ENCODE peak calls at places on chromosomes 6 and 20, in eight cellular contexts. C, L, Z, Y, H, J, M and U are unnamed samples.

GRCh38 chr6:34072727-34073126 is 73.2 kb downstream of the GRM4 start:
- DNase-seq in M (no peak), J (no peak), L (no peak), Y (no peak), H (no peak), Z (no peak), C (no peak), U (no peak)

GRCh38 chr6:75076009-75076408 is 129.8 kb downstream of the COL12A1 start:
- DNase-seq in H (no peak), J (no peak), C (no peak), Y (no peak), L (no peak), M (no peak), Z (no peak), U (no peak)

GRCh38 chr20:5073154-5074049 is 46.4 kb downstream of the PCNA start:
- DNase-seq in H (peak; percentile 61), Y (peak; percentile 85), C (no peak), J (peak; percentile 94), L (peak; percentile 45), M (peak; percentile 88), Z (no peak), U (no peak)

GRCh38 chr6:46410330-46410953 is 80.8 kb downstream of the RCAN2 start:
- DNase-seq in C (peak; percentile 32), H (peak; percentile 38), M (no peak), Y (no peak), L (peak; percentile 35), J (peak; percentile 68), Z (peak; percentile 11), U (no peak)

GRCh38 chr6:169918239-169918953 is 167.0 kb downstream of the ERMARD start:
- DNase-seq in Y (no peak), Z (no peak), L (no peak), J (no peak), C (no peak), M (no peak), H (no peak), U (no peak)

GRCh38 chr6:61538765-61539164 is 747.3 kb downstream of the KHDRBS2 start:
- DNase-seq in C (no peak), L (no peak), J (no peak), Y (no peak), Z (no peak), M (no peak), H (no peak), U (no peak)

GRCh38 chr20:14644698-14645097 is 307.3 kb upstream of the FLRT3 start:
- DNase-seq in J (no peak), Z (no peak), H (no peak), Y (no peak), C (no peak), L (no peak), M (no peak), U (no peak)

GRCh38 chr6:134288538-134289203 is 29.2 kb downstream of the SGK1 start:
- DNase-seq in H (peak; percentile 88), Y (no peak), L (peak; percentile 92), Z (no peak), M (no peak), C (peak; percentile 6), J (no peak), U (no peak)

GRCh38 chr6:52063584-52064400 is 23.6 kb downstream of the PKHD1 start:
- DNase-seq in C (peak; percentile 66), H (peak; percentile 4), L (no peak), Z (peak; percentile 67), M (no peak), Y (no peak), J (peak; percentile 64), U (peak; percentile 10)

GRCh38 chr20:55678126-55678525 is 327.2 kb downstream of the CBLN4 start:
- DNase-seq in J (no peak), H (no peak), Z (no peak), C (no peak), L (no peak), Y (no peak), M (no peak), U (no peak)

GRCh38 chr6:17381429-17382147 is 11.8 kb upstream of the CAP2 start:
- DNase-seq in C (no peak), M (no peak), L (peak; percentile 80), Z (no peak), H (peak; percentile 85), Y (no peak), J (no peak), U (no peak)

GRCh38 chr6:139483082-139483481 is 108.6 kb upstream of the CITED2 start:
- DNase-seq in Z (peak; percentile 60), H (no peak), M (no peak), Y (no peak), L (no peak), C (no peak), J (no peak), U (no peak)

GRCh38 chr20:37356961-37357371 is 11.0 kb downstream of the SRC start:
- DNase-seq in M (no peak), J (no peak), H (no peak), Z (no peak), C (no peak), L (no peak), Y (no peak), U (no peak)

GRCh38 chr6:111922454-111923297 is 49.4 kb upstream of the FYN start:
- DNase-seq in Z (peak; percentile 17), Y (no peak), H (peak; percentile 76), C (no peak), L (peak; percentile 71), M (no peak), J (no peak), U (no peak)

GRCh38 chr6:34206726-34207125 is 29.9 kb upstream of the HMGA1 start:
- DNase-seq in Z (no peak), Y (no peak), L (no peak), J (no peak), C (no peak), H (no peak), M (no peak), U (no peak)

GRCh38 chr6:108673602-108674001 is 112.9 kb downstream of the FOXO3 start:
- DNase-seq in L (no peak), C (no peak), Z (no peak), M (no peak), Y (no peak), H (no peak), J (no peak), U (no peak)

GRCh38 chr6:108673153-108673552 is 112.4 kb downstream of the FOXO3 start:
- DNase-seq in M (no peak), Z (no peak), C (no peak), J (no peak), Y (no peak), L (no peak), H (no peak), U (no peak)

GRCh38 chr6:108669673-108670072 is 109.0 kb downstream of the FOXO3 start:
- DNase-seq in C (no peak), M (no peak), L (no peak), J (no peak), Z (no peak), H (no peak), Y (no peak), U (no peak)

GRCh38 chr6:108671175-108671574 is 110.5 kb downstream of the FOXO3 start:
- DNase-seq in M (no peak), J (no peak), Z (no peak), C (no peak), H (no peak), Y (no peak), L (no peak), U (no peak)

DNA sequence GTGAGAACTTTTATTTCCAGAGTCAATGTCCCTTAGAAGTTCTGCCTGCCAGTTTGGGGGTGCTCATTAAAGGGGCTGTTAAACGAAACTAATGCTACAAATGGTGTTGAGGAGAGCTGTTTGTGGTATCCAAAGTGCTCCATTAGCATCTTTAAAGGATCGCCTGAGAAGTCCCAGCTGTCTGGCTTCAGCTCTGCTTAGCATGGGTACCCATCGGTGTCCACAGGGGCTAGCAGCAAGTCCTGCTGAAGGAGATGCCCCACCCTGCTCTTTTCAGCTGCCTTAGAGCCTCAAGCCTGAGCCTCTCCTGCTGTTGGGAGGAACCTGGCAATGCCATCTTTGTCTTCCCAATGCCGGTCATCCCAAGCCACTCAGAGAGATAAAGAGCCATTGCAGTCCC is 111.1 kb downstream of the FOXO3 start:
- DNase-seq in H (no peak), L (no peak), C (no peak), Z (no peak), J (no peak), M (no peak), Y (no peak), U (no peak)
- H3K4me1 ChIP-seq in H (peaks cover 17% of the 10 kb centered on the region), L (peaks cover 13% of the 10 kb centered on the region), C (no peaks in the 10 kb centered on the region), Z (peaks cover 17% of the 10 kb centered on the region), J (peaks cover 97% of the 10 kb centered on the region), M (peaks cover 100% of the 10 kb centered on the region), Y (peaks cover 83% of the 10 kb centered on the region), U (peaks cover 3% of the 10 kb centered on the region)

GRCh38 chr6:29841030-29841429 is 13.4 kb downstream of the HLA-G start:
- DNase-seq in L (no peak), Y (no peak), C (no peak), H (no peak), J (no peak), Z (no peak), M (no peak), U (no peak)
- H3K27me3 ChIP-seq in L (no peaks in the 10 kb centered on the region), Y (no peaks in the 10 kb centered on the region), C (no peaks in the 10 kb centered on the region), H (peaks cover 5% of the 10 kb centered on the region), J (no peaks in the 10 kb centered on the region), Z (peaks cover 15% of the 10 kb centered on the region), M (peaks cover 79% of the 10 kb centered on the region), U (no peaks in the 10 kb centered on the region)

GRCh38 chr6:35613762-35614161 is 75.0 kb downstream of the FKBP5 start:
- DNase-seq in H (no peak), Y (no peak), J (no peak), M (no peak), C (no peak), L (no peak), Z (no peak), U (no peak)

GRCh38 chr6:35605600-35605999 is 83.1 kb downstream of the FKBP5 start:
- DNase-seq in J (no peak), M (no peak), C (no peak), Z (no peak), L (no peak), H (peak; percentile 39), Y (no peak), U (no peak)

GRCh38 chr6:35607517-35608233 is 81.0 kb downstream of the FKBP5 start:
- DNase-seq in Z (no peak), M (no peak), Y (no peak), L (no peak), H (no peak), J (no peak), C (no peak), U (no peak)

GRCh38 chr6:35610830-35611229 is 77.9 kb downstream of the FKBP5 start:
- DNase-seq in M (no peak), L (no peak), C (no peak), Y (no peak), H (no peak), Z (no peak), J (no peak), U (no peak)

GRCh38 chr6:35611235-35611634 is 77.5 kb downstream of the FKBP5 start:
- DNase-seq in J (no peak), Z (no peak), L (peak; percentile 87), M (no peak), H (peak; percentile 90), C (peak; percentile 57), Y (no peak), U (no peak)
- H3K4me3 ChIP-seq in J (no peak overlapping the region), Z (no peak overlapping the region), L (no peak overlapping the region), M (no peak overlapping the region), H (no peak overlapping the region), C (no peak overlapping the region), Y (no peak overlapping the region), U (no peak overlapping the region)

DNA sequence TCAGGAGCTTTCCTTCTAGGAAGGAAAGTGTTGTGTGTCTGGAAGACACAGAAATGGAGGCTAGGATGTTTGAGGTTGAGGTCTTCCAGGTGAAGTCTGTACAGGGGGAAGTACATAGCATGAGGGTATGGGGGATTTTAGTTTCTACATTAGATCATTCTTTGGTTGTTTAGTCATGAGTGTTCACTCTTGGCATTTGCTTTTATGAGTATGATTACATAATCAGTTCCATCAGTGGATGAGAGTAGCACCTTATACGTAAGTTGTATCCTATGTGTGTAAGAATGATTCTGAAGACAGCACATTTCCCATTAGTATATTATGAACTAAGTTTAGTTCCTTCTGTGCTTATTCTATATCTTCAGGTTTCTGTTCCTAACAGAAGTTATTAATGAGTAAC is 1.9 kb downstream of the CDYL start:
- DNase-seq in Y (no peak), Z (no peak), M (no peak), C (no peak), J (no peak), H (peak; percentile 23), L (no peak), U (no peak)
- H3K4me1 ChIP-seq in Y (peaks cover 9% of the 10 kb centered on the region), Z (peaks cover 38% of the 10 kb centered on the region), M (peaks cover 50% of the 10 kb centered on the region), C (no peaks in the 10 kb centered on the region), J (peaks cover 20% of the 10 kb centered on the region), H (peaks cover 6% of the 10 kb centered on the region), L (no peaks in the 10 kb centered on the region), U (peaks cover 38% of the 10 kb centered on the region)